ENCODE peak calls at places on chromosomes 11 and 22, in seven cellular contexts. One of them, this sample, is unnamed. For H3K4me1, the result is how much of the 10 kb centered on the place peaks cover.

GRCh38 chr22:22578702-22579424 is 19.8 kb upstream of the PRAME start:
- DNase-seq in A549: peak
- DNase-seq in right cardiac atrium: no peak
- DNase-seq in uterus: no peak
- DNase-seq in mesendoderm: no peak
- DNase-seq in SJSA1: no peak
- DNase-seq in H1: no peak
- DNase-seq in this sample: no peak

GRCh38 chr11:107696140-107696539 is 15.7 kb downstream of the SLN start:
- DNase-seq in A549: peak
- DNase-seq in right cardiac atrium: no peak
- DNase-seq in uterus: no peak
- DNase-seq in mesendoderm: peak
- DNase-seq in SJSA1: peak
- DNase-seq in H1: no peak
- DNase-seq in this sample: no peak

GRCh38 chr11:103716363-103716762 is 320.1 kb upstream of the DDI1 start:
- DNase-seq in A549: no peak
- DNase-seq in right cardiac atrium: no peak
- DNase-seq in uterus: no peak
- DNase-seq in mesendoderm: no peak
- DNase-seq in SJSA1: no peak
- DNase-seq in H1: no peak
- DNase-seq in this sample: no peak

GRCh38 chr22:24003887-24004286 is 1.4 kb downstream of the GSTT4 start:
- DNase-seq in A549: no peak
- DNase-seq in right cardiac atrium: no peak
- DNase-seq in uterus: no peak
- DNase-seq in mesendoderm: no peak
- DNase-seq in SJSA1: no peak
- DNase-seq in H1: no peak
- DNase-seq in this sample: no peak

GRCh38 chr11:105609832-105610781 is at the start of gene GRIA4:
- DNase-seq in A549: peak
- DNase-seq in right cardiac atrium: peak
- DNase-seq in uterus: peak
- DNase-seq in mesendoderm: peak
- DNase-seq in SJSA1: no peak
- DNase-seq in H1: peak
- DNase-seq in this sample: no peak

GRCh38 chr11:10125522-10126133 is 168.4 kb downstream of the SBF2 start:
- DNase-seq in A549: no peak
- DNase-seq in right cardiac atrium: no peak
- DNase-seq in uterus: no peak
- DNase-seq in mesendoderm: no peak
- DNase-seq in SJSA1: no peak
- DNase-seq in H1: no peak
- DNase-seq in this sample: no peak

GRCh38 chr22:20014526-20015186 is 2.0 kb downstream of the ARVCF start:
- DNase-seq in A549: no peak
- DNase-seq in right cardiac atrium: peak
- DNase-seq in uterus: no peak
- DNase-seq in mesendoderm: no peak
- DNase-seq in SJSA1: no peak
- DNase-seq in H1: no peak
- DNase-seq in this sample: no peak

GRCh38 chr11:40202569-40202968 is 1256.9 kb downstream of the LRRC4C start:
- DNase-seq in A549: no peak
- DNase-seq in right cardiac atrium: no peak
- DNase-seq in uterus: no peak
- DNase-seq in mesendoderm: no peak
- DNase-seq in SJSA1: no peak
- DNase-seq in H1: no peak
- DNase-seq in this sample: no peak

GRCh38 chr11:7577883-7578242 is 64.1 kb downstream of the PPFIBP2 start:
- DNase-seq in A549: no peak
- DNase-seq in right cardiac atrium: no peak
- DNase-seq in uterus: no peak
- DNase-seq in mesendoderm: peak
- DNase-seq in SJSA1: peak
- DNase-seq in H1: no peak
- DNase-seq in this sample: no peak

GRCh38 chr11:76783294-76783900 is at the start of gene TSKU:
- DNase-seq in A549: peak
- DNase-seq in right cardiac atrium: no peak
- DNase-seq in uterus: no peak
- DNase-seq in mesendoderm: peak
- DNase-seq in SJSA1: peak
- DNase-seq in H1: peak
- DNase-seq in this sample: no peak

GRCh38 chr22:20758688-20759087 is 15.2 kb upstream of the SERPIND1 start:
- DNase-seq in A549: peak
- DNase-seq in right cardiac atrium: no peak
- DNase-seq in uterus: no peak
- DNase-seq in mesendoderm: peak
- DNase-seq in SJSA1: no peak
- DNase-seq in H1: no peak
- DNase-seq in this sample: no peak

DNA sequence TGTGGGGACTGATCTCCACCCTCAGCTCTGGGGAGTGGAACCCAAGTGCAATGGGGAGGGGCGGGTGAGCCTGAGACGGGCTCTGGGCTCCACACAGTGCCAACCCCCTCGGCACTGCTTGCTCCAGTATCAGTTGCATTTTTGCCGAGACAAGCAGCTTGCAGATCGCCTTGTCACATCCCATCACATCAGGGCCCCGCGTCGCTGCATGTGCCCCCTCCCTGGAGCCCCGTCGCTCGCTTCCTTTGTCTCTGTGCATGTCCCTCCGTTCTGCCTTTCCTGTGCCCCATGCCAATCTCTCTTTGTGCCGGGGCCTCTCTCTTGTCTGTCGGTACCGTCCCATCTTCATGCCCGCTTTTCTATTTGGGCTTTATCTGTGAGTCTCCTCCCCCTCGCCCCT is 202.1 kb downstream of the CEP164 start:
- DNase-seq in A549: no peak
- DNase-seq in right cardiac atrium: no peak
- DNase-seq in uterus: no peak
- DNase-seq in mesendoderm: no peak
- DNase-seq in SJSA1: no peak
- DNase-seq in H1: no peak
- DNase-seq in this sample: no peak
- H3K4me1 ChIP-seq in A549: under half
- H3K4me1 ChIP-seq in right cardiac atrium: under half
- H3K4me1 ChIP-seq in uterus: under half
- H3K4me1 ChIP-seq in mesendoderm: under half
- H3K4me1 ChIP-seq in SJSA1: under half
- H3K4me1 ChIP-seq in H1: under half
- H3K4me1 ChIP-seq in this sample: under half

DNA sequence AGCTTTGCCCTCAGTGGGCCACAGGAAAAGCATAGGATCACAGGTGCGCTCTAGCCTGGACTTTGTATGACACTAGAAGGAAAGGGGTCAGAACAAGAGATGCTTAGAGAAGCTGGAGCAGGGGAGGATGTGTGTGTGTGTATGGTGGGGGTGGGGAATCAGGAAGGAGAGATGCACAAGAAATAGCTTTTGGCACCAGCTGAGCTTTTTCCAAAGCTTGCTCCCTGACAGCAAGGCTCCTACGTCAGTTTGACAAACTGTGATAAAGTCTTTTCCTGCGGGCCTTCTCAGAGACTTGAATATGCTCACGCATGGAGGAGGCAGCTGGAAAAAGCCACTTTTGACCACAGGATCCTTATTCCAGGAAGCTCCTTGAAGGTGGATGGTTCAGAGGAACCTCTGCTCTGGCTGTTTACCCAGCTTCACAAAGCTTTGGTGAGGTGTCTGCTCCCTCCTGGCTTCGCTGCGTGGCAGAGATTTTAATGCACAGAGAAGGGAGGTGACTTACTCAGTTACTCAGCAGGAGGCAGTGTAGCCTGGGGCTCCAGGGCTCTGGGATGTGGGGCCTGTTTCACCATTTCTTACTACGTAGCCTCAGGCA is 3.9 kb downstream of the CDC42EP1 start:
- DNase-seq in A549: no peak
- DNase-seq in right cardiac atrium: no peak
- DNase-seq in uterus: peak
- DNase-seq in mesendoderm: no peak
- DNase-seq in SJSA1: no peak
- DNase-seq in H1: no peak
- DNase-seq in this sample: no peak
- H3K4me1 ChIP-seq in A549: half or more
- H3K4me1 ChIP-seq in right cardiac atrium: under half
- H3K4me1 ChIP-seq in uterus: under half
- H3K4me1 ChIP-seq in mesendoderm: under half
- H3K4me1 ChIP-seq in SJSA1: under half
- H3K4me1 ChIP-seq in H1: under half
- H3K4me1 ChIP-seq in this sample: under half

DNA sequence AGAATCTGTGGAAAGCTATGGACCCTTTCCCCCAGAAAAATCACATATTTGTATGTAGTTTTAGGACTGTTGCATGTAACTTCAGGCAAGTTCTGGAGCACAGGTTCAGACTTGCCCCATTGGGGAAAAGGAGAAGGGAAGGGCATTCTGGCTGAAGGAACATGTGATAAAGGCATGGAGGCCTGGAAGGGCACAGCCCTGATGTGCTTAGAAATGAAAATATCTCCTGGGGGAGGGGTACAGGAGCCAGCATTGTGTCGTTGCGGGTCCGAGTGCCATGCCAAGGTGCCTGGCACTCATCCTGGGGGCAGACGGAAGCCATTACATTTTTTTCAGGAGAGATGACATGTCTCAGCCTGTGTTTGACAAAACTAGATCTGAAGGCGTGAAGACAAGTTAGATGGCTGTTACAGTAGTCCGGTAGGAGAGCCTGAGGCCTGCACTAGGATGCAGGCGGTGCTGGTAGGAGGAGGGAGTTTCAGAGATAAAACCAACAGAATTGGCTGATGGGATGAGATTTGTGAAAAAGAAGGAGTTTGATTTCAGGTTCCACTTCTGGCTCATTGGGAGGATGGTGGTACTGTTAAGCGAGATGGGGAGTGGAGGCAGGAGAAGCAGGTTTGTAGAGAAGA is 96.9 kb downstream of the TEAD1 start:
- DNase-seq in A549: no peak
- DNase-seq in right cardiac atrium: no peak
- DNase-seq in uterus: no peak
- DNase-seq in mesendoderm: no peak
- DNase-seq in SJSA1: no peak
- DNase-seq in H1: no peak
- DNase-seq in this sample: no peak
- H3K4me1 ChIP-seq in A549: half or more
- H3K4me1 ChIP-seq in right cardiac atrium: under half
- H3K4me1 ChIP-seq in uterus: under half
- H3K4me1 ChIP-seq in mesendoderm: under half
- H3K4me1 ChIP-seq in SJSA1: half or more
- H3K4me1 ChIP-seq in H1: under half
- H3K4me1 ChIP-seq in this sample: half or more

DNA sequence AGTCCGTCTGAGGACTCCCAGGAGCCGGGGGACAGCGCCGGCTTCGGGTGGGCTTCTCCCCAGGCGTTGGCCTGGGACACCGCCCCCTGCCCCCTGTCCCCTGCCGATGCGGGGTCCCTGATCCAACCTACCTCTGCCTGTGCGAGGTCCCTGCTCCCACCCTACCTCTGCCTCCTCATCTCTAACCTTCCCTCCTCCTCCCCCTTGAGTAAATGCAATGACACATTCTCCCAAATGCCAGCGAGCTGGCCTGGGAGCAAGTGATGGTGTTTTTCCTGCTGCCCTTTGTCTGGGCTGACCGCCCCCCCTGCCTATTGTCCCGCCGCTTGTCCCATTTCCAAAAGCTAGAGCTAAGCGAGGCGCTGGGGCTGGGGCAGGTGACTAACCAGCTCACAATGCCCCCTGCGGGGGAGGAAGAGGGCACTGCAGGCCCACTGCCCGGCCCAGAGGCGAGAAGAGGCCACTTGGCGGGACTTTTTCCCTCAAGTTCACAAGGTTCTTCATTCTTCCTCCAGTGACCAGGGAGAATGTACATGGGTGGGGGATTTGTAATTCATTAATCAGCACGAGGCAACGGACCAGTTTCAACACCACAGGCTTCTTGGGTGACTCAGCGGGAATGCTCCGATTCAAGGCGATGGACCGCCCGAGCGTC is 645 bp upstream of the CLCF1 start:
- DNase-seq in A549: peak
- DNase-seq in right cardiac atrium: peak
- DNase-seq in uterus: peak
- DNase-seq in mesendoderm: peak
- DNase-seq in SJSA1: peak
- DNase-seq in H1: peak
- DNase-seq in this sample: peak
- H3K4me1 ChIP-seq in A549: half or more
- H3K4me1 ChIP-seq in right cardiac atrium: under half
- H3K4me1 ChIP-seq in uterus: under half
- H3K4me1 ChIP-seq in mesendoderm: under half
- H3K4me1 ChIP-seq in SJSA1: under half
- H3K4me1 ChIP-seq in H1: under half
- H3K4me1 ChIP-seq in this sample: under half

DNA sequence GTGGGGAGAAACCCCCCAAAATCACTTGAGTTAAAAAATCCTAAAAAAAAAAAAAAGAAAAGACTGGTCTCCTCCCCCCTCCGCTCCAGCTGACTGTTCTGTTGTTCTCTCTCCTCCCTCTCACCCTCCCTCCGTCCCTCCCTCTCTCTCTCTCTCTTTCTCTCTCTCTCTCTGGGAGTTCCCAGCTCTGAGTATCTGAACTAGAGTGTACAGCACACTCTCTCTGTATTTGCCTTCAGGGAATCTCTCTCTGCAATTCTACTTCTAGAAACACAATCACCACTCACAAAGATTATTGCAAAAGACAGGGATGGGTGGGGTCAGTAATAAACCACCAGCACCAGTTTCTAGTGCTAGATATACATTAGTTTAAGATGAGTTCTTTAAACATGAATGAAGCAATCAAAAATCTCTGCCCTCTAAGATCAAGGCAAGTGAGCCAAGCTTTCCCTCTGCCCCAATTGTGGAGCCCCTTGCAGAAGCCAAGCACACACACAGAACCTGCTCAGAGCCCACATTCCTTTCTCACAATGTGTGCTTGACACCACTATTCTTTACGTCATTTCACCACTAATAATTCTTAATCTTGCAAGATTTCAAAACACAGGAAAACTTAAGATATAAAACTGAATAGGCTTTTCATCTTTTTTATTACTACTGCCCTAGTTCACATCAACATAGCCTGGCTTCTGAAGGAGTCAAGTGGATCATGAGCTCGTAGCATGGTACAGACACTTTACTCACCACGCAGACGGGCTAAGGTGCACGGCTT is 133.5 kb downstream of the RBFOX2 start:
- DNase-seq in A549: peak
- DNase-seq in right cardiac atrium: no peak
- DNase-seq in uterus: peak
- DNase-seq in mesendoderm: no peak
- DNase-seq in SJSA1: peak
- DNase-seq in H1: no peak
- DNase-seq in this sample: no peak
- H3K4me1 ChIP-seq in A549: under half
- H3K4me1 ChIP-seq in right cardiac atrium: under half
- H3K4me1 ChIP-seq in uterus: under half
- H3K4me1 ChIP-seq in mesendoderm: under half
- H3K4me1 ChIP-seq in SJSA1: under half
- H3K4me1 ChIP-seq in H1: under half
- H3K4me1 ChIP-seq in this sample: under half

This sample was measured in RWPE2.